ENCODE peak calls at places on chromosomes 12 and 14, in six cellular contexts. A is MM.1S; B is cardiac muscle cell; E is CD8-positive, alpha-beta memory T cell; S is thoracic aorta; G is tibial artery. Q is an unnamed sample.

GRCh38 chr12:93518725-93519124 is 51.4 kb downstream of the MRPL42 start:
- DNase-seq in A (no peak), E (no peak), G (no peak), B (peak; percentile 33), S (no peak), Q (no peak)

GRCh38 chr12:120903382-120903817 is 758 bp downstream of the SPPL3 start:
- DNase-seq in E (peak; percentile 71), S (peak; percentile 15), A (no peak), G (peak; percentile 68), B (peak; percentile 12), Q (peak; percentile 65)

GRCh38 chr12:88298761-88299242 is 156.7 kb downstream of the TMTC3 start:
- DNase-seq in E (no peak), G (no peak), S (no peak), B (peak; percentile 66), A (no peak), Q (no peak)

GRCh38 chr12:68119724-68120211 is 39.8 kb downstream of the IFNG start:
- DNase-seq in G (no peak), A (peak; percentile 51), B (no peak), S (no peak), E (peak; percentile 47), Q (no peak)

GRCh38 chr12:6095269-6095668 is 29.2 kb downstream of the VWF start:
- DNase-seq in A (no peak), B (no peak), S (no peak), G (no peak), E (no peak), Q (no peak)

GRCh38 chr12:122094735-122095561 is 16.4 kb downstream of the MLXIP start:
- DNase-seq in E (no peak), B (peak; percentile 70), G (no peak), A (no peak), S (no peak), Q (no peak)

GRCh38 chr12:64826234-64826633 is 1.8 kb downstream of the TBC1D30 start:
- DNase-seq in G (no peak), S (no peak), B (peak; percentile 76), A (no peak), E (peak; percentile 16), Q (peak; percentile 26)

GRCh38 chr14:94115068-94115591 is 4.6 kb downstream of the IFI27 start:
- DNase-seq in A (no peak), G (peak; percentile 39), B (peak; percentile 38), E (no peak), S (no peak), Q (no peak)

GRCh38 chr12:75747572-75747995 is 236.2 kb upstream of the KRR1 start:
- DNase-seq in E (no peak), B (peak; percentile 58), A (no peak), S (no peak), G (no peak), Q (no peak)

GRCh38 chr14:23154876-23155587 is 28.4 kb downstream of the SLC7A8 start:
- DNase-seq in S (peak; percentile 75), B (peak; percentile 98), A (no peak), E (no peak), G (peak; percentile 94), Q (no peak)

GRCh38 chr14:57617510-57617909 is 123.9 kb upstream of the CCDC198 start:
- DNase-seq in E (no peak), S (no peak), A (no peak), G (no peak), B (no peak), Q (no peak)

GRCh38 chr14:59529189-59529588 is 44.9 kb downstream of the JKAMP start:
- DNase-seq in S (no peak), B (no peak), G (no peak), E (no peak), A (no peak), Q (no peak)

GRCh38 chr12:1797011-1797901 is 23.1 kb upstream of the LRTM2 start:
- DNase-seq in A (peak; percentile 25), B (peak; percentile 46), S (no peak), G (no peak), E (peak; percentile 45), Q (peak; percentile 42)

GRCh38 chr12:101078144-101078543 is 131.9 kb downstream of the SLC5A8 start:
- DNase-seq in E (no peak), G (no peak), A (no peak), B (no peak), S (no peak), Q (no peak)

GRCh38 chr12:46067062-46067461 is 76.7 kb upstream of the SCAF11 start:
- DNase-seq in S (no peak), G (no peak), E (no peak), A (no peak), B (no peak), Q (no peak)

GRCh38 chr14:44170099-44170498 is 337.0 kb downstream of the FSCB start:
- DNase-seq in A (no peak), B (peak; percentile 72), E (no peak), S (no peak), G (no peak), Q (no peak)

GRCh38 chr14:90788031-90788430 is 28.2 kb downstream of the TTC7B start:
- DNase-seq in G (no peak), S (no peak), A (no peak), B (no peak), E (no peak), Q (no peak)

GRCh38 chr14:103576371-103577024 is 13.7 kb downstream of the COA8 start:
- DNase-seq in G (peak; percentile 92), S (peak; percentile 78), E (no peak), B (peak; percentile 94), A (no peak), Q (no peak)

GRCh38 chr14:102486513-102487203 is 22.9 kb downstream of the ANKRD9 start:
- DNase-seq in B (no peak), S (no peak), A (no peak), G (no peak), E (no peak), Q (no peak)

GRCh38 chr12:115485967-115486366 is 791.5 kb downstream of the MED13L start:
- DNase-seq in S (no peak), A (no peak), E (no peak), B (no peak), G (no peak), Q (no peak)

GRCh38 chr12:68962855-68963455 is 30.0 kb upstream of the CPM start:
- DNase-seq in A (no peak), G (no peak), S (no peak), B (no peak), E (no peak), Q (no peak)

GRCh38 chr12:65728348-65728912 is 95.9 kb upstream of the HMGA2 start:
- DNase-seq in A (no peak), B (no peak), S (no peak), E (no peak), G (no peak), Q (no peak)

GRCh38 chr12:6271281-6271680 is 39.2 kb upstream of the PLEKHG6 start:
- DNase-seq in B (no peak), E (no peak), A (no peak), S (no peak), G (no peak), Q (no peak)

GRCh38 chr14:103188691-103189480 is 65.6 kb downstream of the TNFAIP2 start:
- DNase-seq in B (peak; percentile 34), E (no peak), A (no peak), G (no peak), S (no peak), Q (no peak)

GRCh38 chr12:57840701-57841100 is 5.8 kb downstream of the CTDSP2 start:
- DNase-seq in S (no peak), B (peak; percentile 66), A (no peak), G (no peak), E (no peak), Q (no peak)

GRCh38 chr12:26648066-26648465 is 184.9 kb downstream of the ITPR2 start:
- DNase-seq in B (peak; percentile 10), S (no peak), G (no peak), E (no peak), A (no peak), Q (no peak)
- H3K27ac ChIP-seq in B (no peak overlapping the region), S (no peak overlapping the region), G (no peak overlapping the region), E (no peak overlapping the region), A (no peak overlapping the region), Q (no peak overlapping the region)

GRCh38 chr14:89420502-89420901 is 3.5 kb upstream of the FOXN3 start:
- DNase-seq in B (no peak), G (no peak), A (no peak), E (no peak), S (no peak), Q (no peak)
- H3K27ac ChIP-seq in B (no peak overlapping the region), G (peak overlapping the region; percentile 99), A (no peak overlapping the region), E (no peak overlapping the region), S (no peak overlapping the region), Q (no peak overlapping the region)

GRCh38 chr12:41213107-41213506 is 25.0 kb downstream of the PDZRN4 start:
- DNase-seq in A (no peak), E (no peak), S (no peak), G (no peak), B (no peak), Q (no peak)

GRCh38 chr12:41213648-41214047 is 25.5 kb downstream of the PDZRN4 start:
- DNase-seq in G (no peak), B (no peak), S (no peak), A (no peak), E (no peak), Q (no peak)

GRCh38 chr12:41211466-41211865 is 23.3 kb downstream of the PDZRN4 start:
- DNase-seq in S (no peak), B (no peak), A (no peak), E (no peak), G (no peak), Q (no peak)

GRCh38 chr12:41217731-41218130 is 29.6 kb downstream of the PDZRN4 start:
- DNase-seq in A (no peak), G (no peak), B (no peak), E (no peak), S (no peak), Q (no peak)

DNA sequence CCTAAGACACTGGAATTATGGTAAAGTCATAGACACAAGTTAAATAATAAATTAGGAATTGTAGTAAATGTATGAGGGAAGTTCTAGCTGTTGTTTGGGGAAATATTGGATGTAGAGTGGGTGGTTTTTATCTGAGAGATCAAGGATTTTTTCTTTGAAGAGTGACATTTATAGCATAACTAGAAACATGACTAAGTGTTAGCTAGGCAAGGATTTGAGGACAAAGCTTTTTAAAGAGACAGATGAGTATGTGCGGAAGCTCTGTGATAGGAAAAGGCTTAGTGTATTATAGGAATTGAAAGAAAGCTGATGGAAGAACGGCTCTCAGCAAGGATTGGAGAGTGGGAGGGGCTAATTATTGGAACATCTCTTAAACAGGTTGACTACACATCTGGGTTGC is 24.5 kb downstream of the PDZRN4 start:
- DNase-seq in G (no peak), E (no peak), A (no peak), B (no peak), S (no peak), Q (no peak)
- H3K27ac ChIP-seq in G (peak overlapping the region; percentile 73), E (no peak overlapping the region), A (no peak overlapping the region), B (no peak overlapping the region), S (no peak overlapping the region), Q (no peak overlapping the region)

GRCh38 chr12:106137456-106138278 is 1.1 kb downstream of the NUAK1 start:
- DNase-seq in S (no peak), B (peak; percentile 18), E (no peak), A (no peak), G (no peak), Q (no peak)

GRCh38 chr12:106140223-106140986 is 1.7 kb upstream of the NUAK1 start:
- DNase-seq in B (no peak), G (no peak), E (no peak), A (no peak), S (no peak), Q (no peak)

GRCh38 chr12:106138279-106138645 is 492 bp downstream of the NUAK1 start:
- DNase-seq in G (no peak), S (no peak), B (no peak), E (no peak), A (no peak), Q (no peak)

GRCh38 chr12:106139422-106140141 is 828 bp upstream of the NUAK1 start:
- DNase-seq in G (peak; percentile 78), B (peak; percentile 69), S (peak; percentile 43), A (peak; percentile 74), E (no peak), Q (no peak)

GRCh38 chr12:106138646-106139421 is at the start of gene NUAK1:
- DNase-seq in A (peak; percentile 84), G (peak; percentile 48), E (peak; percentile 7), S (no peak), B (peak; percentile 58), Q (no peak)
- H3K27ac ChIP-seq in A (peak within 1 kb of the TSS; percentile 77), G (peak within 1 kb of the TSS; percentile 98), E (no peak within 1 kb of the TSS), S (peak within 1 kb of the TSS; percentile 96), B (peak within 1 kb of the TSS; percentile 100), Q (no peak within 1 kb of the TSS)

Q was measured in naive thymus-derived CD4-positive, alpha-beta T cell.